ENCODE peak calls at places on chromosome 19, in eight cellular contexts. W is tibial nerve, K is sigmoid colon, E is heart left ventricle, G is IMR-90, N is ovary, P is suprapubic skin, Q is esophagus muscularis mucosa. F is an unnamed sample.

GRCh38 chr19:30744741-30745475 is 372.7 kb downstream of the ZNF536 start:
- DNase-seq in N (no peak), P (no peak), K (no peak), Q (peak), G (no peak), E (no peak), W (no peak), F (no peak)

GRCh38 chr19:13004273-13004672 is 9.0 kb downstream of the NFIX start:
- DNase-seq in G (no peak), W (no peak), P (peak), N (no peak), E (no peak), K (no peak), Q (no peak), F (no peak)

GRCh38 chr19:15673176-15673654 is 328 bp downstream of the CYP4F12 start:
- DNase-seq in N (peak), Q (no peak), K (no peak), G (no peak), P (no peak), W (no peak), E (no peak), F (no peak)

GRCh38 chr19:39740395-39740794 is 2.6 kb upstream of the CLC start:
- DNase-seq in E (no peak), W (no peak), Q (no peak), G (no peak), K (no peak), N (no peak), P (no peak), F (no peak)

GRCh38 chr19:18865106-18865972 is 30.6 kb downstream of the CERS1 start:
- DNase-seq in G (no peak), K (no peak), W (no peak), N (no peak), Q (no peak), P (peak), E (no peak), F (no peak)

GRCh38 chr19:12095111-12095790 is 30.7 kb downstream of the ZNF844 start:
- DNase-seq in E (no peak), N (no peak), P (no peak), W (no peak), G (peak), K (no peak), Q (no peak), F (no peak)

GRCh38 chr19:47142779-47143178 is 12.1 kb downstream of the SAE1 start:
- DNase-seq in K (no peak), G (no peak), Q (no peak), W (no peak), E (no peak), N (no peak), P (no peak), F (no peak)

GRCh38 chr19:35555301-35556005 is 8.0 kb downstream of the ATP4A start:
- DNase-seq in G (peak), N (no peak), K (no peak), E (no peak), W (no peak), Q (no peak), P (no peak), F (no peak)

GRCh38 chr19:11693505-11694499 is 44.9 kb downstream of the ZNF823 start:
- DNase-seq in P (no peak), Q (no peak), G (peak), N (no peak), W (no peak), E (no peak), K (no peak), F (no peak)

GRCh38 chr19:33473644-33474305 is 47.8 kb downstream of the PEPD start:
- DNase-seq in G (peak), Q (no peak), E (no peak), P (no peak), N (no peak), K (no peak), W (no peak), F (no peak)

GRCh38 chr19:45864629-45865082 is 530 bp downstream of the FOXA3 start:
- DNase-seq in N (no peak), G (no peak), P (no peak), E (no peak), Q (no peak), K (no peak), W (no peak), F (no peak)

GRCh38 chr19:29714371-29714952 is 599 bp downstream of the C19orf12 start:
- DNase-seq in G (no peak), Q (no peak), P (no peak), N (no peak), K (no peak), E (no peak), W (no peak), F (no peak)

GRCh38 chr19:49849433-49850220 is 1.3 kb upstream of the PTOV1 start:
- DNase-seq in E (no peak), P (no peak), G (no peak), W (no peak), K (no peak), N (no peak), Q (no peak), F (no peak)
- H3K4me3 ChIP-seq in E (peak), P (peak), G (no peak), W (peak), K (peak), N (no peak), Q (peak), F (peak)

DNA sequence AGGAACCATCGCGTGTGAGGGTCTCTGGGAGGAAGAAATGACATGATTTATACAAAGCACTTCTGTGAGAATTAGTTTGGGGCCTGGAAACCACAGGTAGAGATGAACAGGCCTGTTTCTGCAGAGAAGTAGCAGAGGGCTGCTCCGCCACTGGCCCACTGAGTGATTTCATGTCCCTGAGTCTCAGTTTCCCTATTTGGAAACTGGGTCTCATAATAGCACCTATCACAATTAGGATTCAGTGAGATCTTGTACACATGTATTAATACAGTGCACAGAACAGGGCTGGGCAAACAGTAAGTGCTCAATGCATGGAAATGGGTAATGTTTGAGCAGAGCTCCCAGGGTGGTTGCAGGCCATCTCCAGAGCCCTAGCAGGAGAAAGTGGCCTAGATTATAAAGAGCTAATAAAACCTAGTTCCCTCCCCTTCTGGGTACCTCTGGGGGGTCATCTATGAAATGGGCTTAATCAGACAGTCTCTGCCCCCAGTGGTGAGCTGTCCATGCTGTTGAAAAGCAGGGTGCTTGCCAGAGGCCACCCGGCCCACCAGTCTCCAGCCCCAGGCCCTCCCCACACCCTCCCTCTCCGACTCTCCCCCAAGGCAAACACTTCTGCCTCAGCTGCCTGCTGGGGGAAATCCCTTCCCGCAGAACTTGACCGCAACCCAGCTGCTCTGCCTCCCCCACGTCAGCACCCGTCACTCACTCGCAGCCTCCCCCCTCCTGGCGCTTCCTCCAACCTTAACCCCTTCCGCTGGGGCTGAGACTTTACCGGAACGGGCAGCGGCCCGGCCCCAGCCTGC is 4.5 kb downstream of the BCL3 start:
- DNase-seq in N (peak), P (peak), K (peak), W (peak), Q (peak), E (peak), G (peak), F (peak)
- TF ChIP-seq POLR2A in N (peak), P (no peak), K (peak), W (no peak), Q (no peak), E (no peak), G (peak), F (no peak)

DNA sequence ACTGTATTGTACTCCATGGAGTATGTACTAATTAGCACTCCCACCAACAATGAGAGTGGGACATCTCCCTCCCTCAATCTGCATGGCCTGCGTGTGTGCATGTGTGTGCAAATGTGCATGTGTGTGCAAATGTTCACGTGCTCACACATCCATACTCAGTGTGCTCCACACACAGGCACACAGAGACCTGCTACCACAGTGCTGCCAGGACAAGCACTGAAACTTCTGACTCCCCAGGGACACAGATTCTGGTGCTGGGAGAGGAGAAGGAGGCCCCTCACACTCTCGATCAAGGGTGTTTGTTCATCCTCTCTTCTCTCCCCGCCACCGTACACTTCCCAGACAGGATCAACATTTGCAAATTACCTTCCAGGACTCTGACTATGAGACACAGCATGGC is 37.8 kb upstream of the ZNF507 start:
- DNase-seq in E (no peak), Q (peak), K (no peak), W (no peak), N (no peak), P (no peak), G (no peak), F (no peak)
- H3K27ac ChIP-seq in E (no peak), Q (no peak), K (no peak), W (no peak), N (no peak), P (no peak), G (no peak), F (no peak)

GRCh38 chr19:1883784-1884183 is 1.5 kb downstream of the ABHD17A start:
- DNase-seq in G (no peak), Q (no peak), E (no peak), P (no peak), N (no peak), K (no peak), W (no peak), F (no peak)

GRCh38 chr19:1884291-1884718 is 991 bp downstream of the ABHD17A start:
- DNase-seq in N (no peak), P (peak), Q (no peak), G (no peak), W (no peak), K (no peak), E (no peak), F (no peak)

GRCh38 chr19:1884719-1885334 is 469 bp downstream of the ABHD17A start:
- DNase-seq in K (no peak), E (no peak), Q (no peak), G (no peak), N (no peak), W (no peak), P (peak), F (no peak)

GRCh38 chr19:1882089-1882785 is 3.1 kb downstream of the ABHD17A start:
- DNase-seq in P (no peak), N (no peak), W (no peak), Q (no peak), K (no peak), G (no peak), E (no peak), F (no peak)

GRCh38 chr19:1882786-1883692 is 2.3 kb downstream of the ABHD17A start:
- DNase-seq in P (no peak), E (no peak), G (no peak), Q (no peak), N (no peak), K (no peak), W (no peak), F (no peak)
- H3K4me3 ChIP-seq in P (peak), E (peak), G (peak), Q (peak), N (no peak), K (no peak), W (no peak), F (peak)

DNA sequence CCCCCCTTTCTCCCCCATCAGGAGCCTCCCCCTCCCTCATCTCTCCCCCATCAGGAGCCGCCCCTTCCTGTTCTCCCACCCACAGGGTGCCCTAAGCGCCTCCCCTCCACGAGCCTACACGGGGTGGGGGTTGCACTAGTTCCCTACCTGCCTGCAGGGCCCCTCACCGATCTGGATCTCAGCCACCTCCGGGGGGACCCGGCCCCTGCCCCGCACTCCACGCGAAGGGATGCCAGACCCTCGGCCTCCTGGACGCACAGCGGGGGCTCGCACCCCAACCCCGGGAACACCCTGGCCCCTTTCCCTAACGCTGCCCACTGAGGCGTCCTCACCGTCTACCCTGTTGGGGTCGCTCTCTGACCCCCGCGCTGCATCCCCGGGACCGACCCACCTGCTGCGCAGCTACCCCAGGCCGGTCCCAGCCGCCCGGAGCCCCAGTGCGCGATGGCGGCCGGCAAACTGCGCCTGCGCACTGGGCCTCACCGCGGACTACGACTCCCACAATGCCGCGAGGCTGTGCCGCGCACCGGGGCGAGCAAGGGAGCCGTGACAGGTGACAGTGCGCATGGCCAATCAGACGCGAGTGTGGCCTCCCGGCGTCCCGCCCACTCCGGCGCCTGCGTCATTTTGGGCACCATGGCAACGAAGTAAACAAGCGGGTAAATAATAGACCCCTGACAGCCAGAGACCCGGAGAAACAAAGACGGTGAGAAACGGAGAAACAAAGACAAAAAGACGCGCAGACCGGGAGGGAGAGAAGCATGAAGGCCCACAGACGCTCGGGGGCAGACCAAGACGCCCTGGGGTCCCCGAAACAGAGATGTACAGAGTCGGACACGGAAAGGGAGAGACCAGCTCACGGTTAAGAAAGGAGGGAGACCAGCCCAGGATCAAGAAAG is at the start of gene ZSCAN18:
- DNase-seq in Q (peak), E (peak), W (peak), P (peak), K (peak), N (peak), G (peak), F (peak)
- TF ChIP-seq POLR2A in Q (peak), E (peak), W (peak), P (peak), K (peak), N (peak), G (peak), F (peak)